ENCODE peak calls at places on chromosomes 7 and 10, in seven cellular contexts. G is kidney epithelial cell, C is fibroblast of the aortic adventitia, R is GM12878, N is thoracic aorta, S is IMR-90, F is uterus. E is an unnamed sample.
A peak's percentile ranks its signal among the peaks of the same experiment; 100 is the strongest.

GRCh38 chr10:128178319-128178937 is 52.2 kb upstream of the MKI67 start:
- DNase-seq in F (no peak), N (no peak), G (no peak), S (peak; percentile 14), C (no peak), R (no peak), E (peak; percentile 40)

GRCh38 chr10:107341281-107341680 is 176.8 kb upstream of the SORCS1 start:
- DNase-seq in C (no peak), N (no peak), R (no peak), F (no peak), G (peak; percentile 7), S (no peak), E (no peak)

GRCh38 chr10:32004161-32004591 is 52.0 kb downstream of the KIF5B start:
- DNase-seq in G (no peak), S (no peak), N (no peak), R (no peak), F (no peak), C (no peak), E (no peak)

GRCh38 chr7:26843696-26844095 is 20.7 kb downstream of the SKAP2 start:
- DNase-seq in F (no peak), N (no peak), C (peak; percentile 21), R (no peak), G (no peak), S (peak; percentile 41), E (peak; percentile 8)

GRCh38 chr7:66910789-66911188 is 10.2 kb upstream of the TMEM248 start:
- DNase-seq in G (no peak), S (no peak), F (no peak), R (no peak), N (no peak), C (no peak), E (no peak)

GRCh38 chr10:49831352-49832040 is 69.4 kb upstream of the OGDHL start:
- DNase-seq in N (no peak), S (peak; percentile 34), F (peak; percentile 27), R (no peak), G (peak; percentile 67), C (peak; percentile 25), E (peak; percentile 13)

GRCh38 chr10:336247-336646 is 201.0 kb downstream of the ZMYND11 start:
- DNase-seq in C (no peak), F (no peak), S (no peak), R (no peak), N (no peak), G (no peak), E (peak; percentile 86)

GRCh38 chr7:114409750-114410149 is 4.9 kb upstream of the FOXP2 start:
- DNase-seq in C (peak; percentile 51), G (no peak), N (no peak), S (peak; percentile 66), F (no peak), R (no peak), E (peak; percentile 63)

GRCh38 chr10:69327463-69328345 is 49.4 kb downstream of the HK1 start:
- DNase-seq in N (no peak), C (peak; percentile 66), G (peak; percentile 63), R (no peak), F (peak; percentile 66), S (peak; percentile 63), E (peak; percentile 85)

GRCh38 chr7:146136357-146136875 is 19.8 kb downstream of the CNTNAP2 start:
- DNase-seq in F (no peak), R (no peak), G (no peak), S (no peak), C (no peak), N (no peak), E (no peak)

GRCh38 chr7:130505753-130506152 is 13.9 kb downstream of the MEST start:
- DNase-seq in R (no peak), N (no peak), G (no peak), C (no peak), S (peak; percentile 76), F (no peak), E (no peak)

GRCh38 chr7:55641811-55642210 is 69.5 kb upstream of the VOPP1 start:
- DNase-seq in N (no peak), G (no peak), S (no peak), F (no peak), R (peak; percentile 33), C (no peak), E (peak; percentile 65)

GRCh38 chr10:122421747-122422146 is 32.7 kb upstream of the ARMS2 start:
- DNase-seq in C (peak; percentile 17), G (no peak), N (no peak), R (no peak), F (no peak), S (no peak), E (no peak)

GRCh38 chr10:12631216-12631615 is 281.9 kb downstream of the CAMK1D start:
- DNase-seq in R (no peak), F (no peak), S (peak; percentile 10), C (peak; percentile 4), G (no peak), N (no peak), E (peak; percentile 61)

GRCh38 chr7:3979956-3980643 is 679.0 kb downstream of the SDK1 start:
- DNase-seq in C (peak; percentile 39), S (no peak), G (no peak), N (no peak), R (no peak), F (no peak), E (no peak)

GRCh38 chr10:112519129-112519761 is 72.2 kb downstream of the VTI1A start:
- DNase-seq in R (no peak), S (no peak), C (no peak), G (no peak), N (no peak), F (no peak), E (peak; percentile 78)

GRCh38 chr7:30920021-30920583 is 8.4 kb downstream of the AQP1 start:
- DNase-seq in G (no peak), R (no peak), C (peak; percentile 57), F (peak; percentile 8), N (no peak), S (no peak), E (peak; percentile 44)

GRCh38 chr7:81327873-81328272 is 409.0 kb upstream of the SEMA3C start:
- DNase-seq in F (no peak), C (no peak), N (no peak), G (no peak), R (no peak), S (no peak), E (no peak)

GRCh38 chr10:69674786-69675185 is 44.7 kb downstream of the FAM241B start:
- DNase-seq in R (no peak), S (no peak), F (no peak), N (no peak), C (no peak), G (no peak), E (no peak)

GRCh38 chr10:93992400-93993030 is 1.2 kb upstream of the PLCE1 start:
- DNase-seq in R (no peak), S (peak; percentile 16), G (no peak), C (no peak), N (no peak), F (no peak), E (no peak)
- TF ChIP-seq CTCF in R (no peak), S (peak; percentile 11), G (peak; percentile 19), C (peak; percentile 37), N (peak; percentile 7), F (no peak), E (peak; percentile 30)

GRCh38 chr10:1963341-1963740 is 226.0 kb upstream of the ADARB2 start:
- DNase-seq in N (no peak), R (no peak), S (no peak), G (no peak), C (no peak), F (no peak), E (no peak)

GRCh38 chr10:1966698-1967097 is 229.4 kb upstream of the ADARB2 start:
- DNase-seq in F (no peak), S (no peak), R (no peak), G (no peak), C (no peak), N (no peak), E (no peak)

GRCh38 chr10:1962025-1962424 is 224.7 kb upstream of the ADARB2 start:
- DNase-seq in C (no peak), S (no peak), G (no peak), F (no peak), N (no peak), R (no peak), E (no peak)

GRCh38 chr10:1968257-1969025 is 231.1 kb upstream of the ADARB2 start:
- DNase-seq in S (no peak), F (no peak), R (no peak), G (no peak), C (no peak), N (no peak), E (peak; percentile 19)

GRCh38 chr10:1964476-1964875 is 227.2 kb upstream of the ADARB2 start:
- DNase-seq in G (no peak), N (no peak), C (no peak), S (no peak), F (no peak), R (no peak), E (no peak)
- TF ChIP-seq CTCF in G (no peak), N (no peak), C (no peak), S (no peak), F (no peak), R (no peak), E (no peak)

GRCh38 chr7:2149672-2150444 is 82.9 kb downstream of the MAD1L1 start:
- DNase-seq in N (no peak), C (no peak), R (no peak), S (no peak), G (no peak), F (no peak), E (no peak)

GRCh38 chr7:2146676-2147472 is 85.9 kb downstream of the MAD1L1 start:
- DNase-seq in N (no peak), R (no peak), C (no peak), S (no peak), G (no peak), F (no peak), E (no peak)

GRCh38 chr7:2145835-2146580 is 86.7 kb downstream of the MAD1L1 start:
- DNase-seq in C (no peak), R (no peak), S (no peak), F (no peak), G (no peak), N (no peak), E (no peak)

GRCh38 chr7:2148814-2149213 is 83.9 kb downstream of the MAD1L1 start:
- DNase-seq in S (no peak), F (no peak), G (no peak), N (no peak), R (no peak), C (no peak), E (no peak)

GRCh38 chr7:2148189-2148588 is 84.6 kb downstream of the MAD1L1 start:
- DNase-seq in S (no peak), C (no peak), N (no peak), G (no peak), R (no peak), F (no peak), E (no peak)
- TF ChIP-seq CTCF in S (no peak), C (no peak), N (no peak), G (peak; percentile 8), R (no peak), F (no peak), E (no peak)

DNA sequence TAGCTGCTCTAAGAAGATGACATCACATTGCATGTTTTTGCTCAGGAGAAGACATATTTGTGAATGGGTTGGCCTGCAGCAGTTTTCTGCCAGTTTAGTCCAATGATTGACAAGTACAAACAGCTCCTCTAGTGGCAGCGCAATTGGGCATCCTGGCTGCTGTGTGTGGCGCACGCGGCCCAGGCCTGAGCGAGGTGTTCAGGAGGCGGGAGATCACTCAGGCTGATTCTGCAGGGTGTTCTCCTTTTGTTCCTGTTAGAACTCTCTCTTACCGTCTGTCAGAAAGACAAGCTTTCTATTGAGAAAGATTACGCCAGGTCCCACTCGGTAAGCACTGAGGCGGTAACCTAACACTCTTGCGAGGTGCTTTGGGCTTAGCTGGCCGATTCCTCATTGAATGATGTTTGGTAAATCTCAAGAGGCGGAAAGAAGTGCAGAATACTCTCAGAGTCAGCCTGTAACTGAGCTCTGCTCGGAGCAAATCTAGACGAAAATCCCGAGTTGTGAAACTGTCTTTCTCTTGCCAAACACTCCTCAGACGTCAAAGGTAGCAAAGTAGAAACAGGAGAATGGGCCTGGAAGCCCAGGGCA is 219.2 kb upstream of the BMPER start:
- DNase-seq in N (no peak), R (no peak), C (no peak), F (no peak), G (no peak), S (no peak), E (peak; percentile 30)
- TF ChIP-seq CTCF in N (no peak), R (no peak), C (no peak), F (no peak), G (no peak), S (no peak), E (peak; percentile 46)